ENCODE peak calls at places on chromosomes 16 and 17, in eight cellular contexts. U is right lobe of liver; F is left ventricle myocardium inferior; X is HEK293T; V is stimulated activated CD4-positive, alpha-beta T cell treated with anti-CD3 and anti-CD28 coated beads, Interleukin-15, amount 100 ng/mL, for 24 hours; O is T-cell; N is adrenal gland; G is NCI-H1694. E is an unnamed sample.

GRCh38 chr17:83006515-83007455 is 72.6 kb upstream of the METRNL start:
- DNase-seq in N (no peak), U (no peak), X (no peak), V (no peak), F (no peak), G (no peak), O (no peak), E (no peak)

GRCh38 chr16:86573215-86573614 is 5.1 kb upstream of the FOXL1 start:
- DNase-seq in X (no peak), V (no peak), O (no peak), F (no peak), G (no peak), U (no peak), N (no peak), E (no peak)

GRCh38 chr16:55898592-55898991 is 23.4 kb upstream of the CES5A start:
- DNase-seq in U (no peak), O (no peak), V (no peak), F (no peak), X (no peak), G (no peak), N (no peak), E (no peak)

GRCh38 chr16:3101841-3102470 is 2.9 kb upstream of the ZSCAN10 start:
- DNase-seq in U (no peak), O (no peak), X (no peak), F (peak), V (peak), N (no peak), G (no peak), E (no peak)

GRCh38 chr17:47733047-47733413 is at the start of gene TBX21:
- DNase-seq in O (peak), N (peak), F (peak), V (peak), G (peak), X (peak), U (peak), E (peak)

GRCh38 chr16:83717308-83717707 is 90.5 kb upstream of the HSBP1 start:
- DNase-seq in V (no peak), O (no peak), N (no peak), F (no peak), G (no peak), X (peak), U (no peak), E (no peak)

GRCh38 chr17:31724026-31724425 is 135.0 kb downstream of the COPRS start:
- DNase-seq in O (no peak), X (no peak), N (no peak), V (no peak), G (no peak), F (no peak), U (no peak), E (no peak)

GRCh38 chr16:67405336-67405735 is 10.9 kb downstream of the ZDHHC1 start:
- DNase-seq in X (no peak), N (no peak), V (no peak), F (no peak), O (no peak), U (no peak), G (no peak), E (no peak)

GRCh38 chr16:67230809-67231660 is 4.1 kb downstream of the TMEM208 start:
- DNase-seq in O (no peak), V (no peak), N (no peak), X (no peak), F (no peak), G (no peak), U (peak), E (no peak)

GRCh38 chr16:87860553-87861299 is 8.6 kb downstream of the SLC7A5 start:
- DNase-seq in F (no peak), V (peak), O (no peak), U (no peak), X (no peak), N (peak), G (peak), E (no peak)

GRCh38 chr17:60618080-60618479 is 18.1 kb downstream of the PPM1D start:
- DNase-seq in V (no peak), F (no peak), O (no peak), G (no peak), X (no peak), N (no peak), U (no peak), E (no peak)

GRCh38 chr16:4814542-4815173 is 12.2 kb upstream of the ROGDI start:
- DNase-seq in F (no peak), V (no peak), O (no peak), U (peak), N (peak), G (no peak), X (no peak), E (no peak)